ENCODE peak calls at places on chromosomes 11 and 22, in four cellular contexts. X, P, O and W are unnamed samples.
A peak's percentile ranks its signal among the peaks of the same experiment; 100 is the strongest.

GRCh38 chr11:12222099-12222751 is 111.8 kb downstream of the MICAL2 start:
- DNase-seq in X (no peak), P (no peak), O (no peak), W (peak; percentile 70)

GRCh38 chr22:17587631-17588030 is 24.3 kb downstream of the SLC25A18 start:
- DNase-seq in X (peak; percentile 61), P (no peak), O (no peak), W (no peak)

GRCh38 chr11:132821027-132821426 is 711.3 kb downstream of the OPCML start:
- DNase-seq in X (no peak), P (no peak), O (no peak), W (no peak)

GRCh38 chr22:41288245-41288946 is 2.4 kb upstream of the RANGAP1 start:
- DNase-seq in X (no peak), P (no peak), O (no peak), W (no peak)

GRCh38 chr11:2899080-2899783 is 13.7 kb upstream of the CDKN1C start:
- DNase-seq in X (no peak), P (no peak), O (no peak), W (no peak)

GRCh38 chr22:50267591-50268390 is 2.4 kb downstream of the MAPK11 start:
- DNase-seq in X (peak; percentile 90), P (peak; percentile 72), O (peak; percentile 77), W (peak; percentile 63)

GRCh38 chr11:1153951-1154487 is 3.7 kb upstream of the MUC5AC start:
- DNase-seq in X (peak; percentile 90), P (no peak), O (peak; percentile 77), W (peak; percentile 53)

GRCh38 chr11:36313750-36314500 is 17.8 kb downstream of the PRR5L start:
- DNase-seq in X (no peak), P (no peak), O (no peak), W (no peak)

GRCh38 chr11:45100338-45100737 is 46.1 kb upstream of the PRDM11 start:
- DNase-seq in X (no peak), P (peak; percentile 47), O (no peak), W (peak; percentile 27)

GRCh38 chr11:70493891-70494290 is 95.6 kb downstream of the CTTN start:
- DNase-seq in X (peak; percentile 56), P (no peak), O (peak; percentile 32), W (no peak)

GRCh38 chr11:115132829-115133228 is 371.4 kb downstream of the CADM1 start:
- DNase-seq in X (no peak), P (no peak), O (no peak), W (no peak)

GRCh38 chr11:47340980-47341775 is 11.3 kb downstream of the MYBPC3 start:
- DNase-seq in X (no peak), P (no peak), O (no peak), W (no peak)

GRCh38 chr11:15654397-15654915 is 539.7 kb downstream of the INSC start:
- DNase-seq in X (no peak), P (no peak), O (no peak), W (no peak)

GRCh38 chr11:130866831-130867230 is 49.4 kb downstream of the SNX19 start:
- DNase-seq in X (no peak), P (no peak), O (no peak), W (no peak)

GRCh38 chr11:44805152-44805461 is 78.3 kb downstream of the TSPAN18 start:
- DNase-seq in X (no peak), P (no peak), O (no peak), W (no peak)

GRCh38 chr11:60159868-60160267 is 23.0 kb downstream of the MS4A6A start:
- DNase-seq in X (no peak), P (no peak), O (no peak), W (no peak)

GRCh38 chr11:24859801-24860300 is 363.0 kb downstream of the LUZP2 start:
- DNase-seq in X (no peak), P (no peak), O (no peak), W (no peak)

GRCh38 chr22:21816787-21817496 is 50.5 kb downstream of the MAPK1 start:
- DNase-seq in X (no peak), P (no peak), O (no peak), W (no peak)

GRCh38 chr11:14055936-14056335 is 93.4 kb downstream of the SPON1 start:
- DNase-seq in X (no peak), P (no peak), O (no peak), W (no peak)

GRCh38 chr11:31825453-31826391 is 14.6 kb upstream of the PAX6 start:
- DNase-seq in X (no peak), P (peak; percentile 56), O (no peak), W (no peak)

GRCh38 chr22:37100589-37101127 is 8.9 kb downstream of the TMPRSS6 start:
- DNase-seq in X (no peak), P (no peak), O (no peak), W (no peak)

GRCh38 chr11:131637469-131638175 is 267.2 kb downstream of the NTM start:
- DNase-seq in X (no peak), P (no peak), O (no peak), W (no peak)

GRCh38 chr22:20957691-20958440 is 9.2 kb upstream of the AIFM3 start:
- DNase-seq in X (no peak), P (peak; percentile 65), O (no peak), W (peak; percentile 54)

GRCh38 chr11:117039897-117040296 is 58.3 kb downstream of the SIK3 start:
- DNase-seq in X (no peak), P (no peak), O (no peak), W (no peak)

GRCh38 chr11:122004446-122004845 is 111.6 kb downstream of the BLID start:
- DNase-seq in X (no peak), P (no peak), O (no peak), W (no peak)

GRCh38 chr11:43367382-43368178 is 8.9 kb downstream of the TTC17 start:
- DNase-seq in X (no peak), P (no peak), O (no peak), W (no peak)

GRCh38 chr11:128766687-128767086 is 72.8 kb downstream of the FLI1 start:
- DNase-seq in X (no peak), P (no peak), O (no peak), W (no peak)

GRCh38 chr11:133659542-133660201 is 127.4 kb upstream of the OPCML start:
- DNase-seq in X (no peak), P (no peak), O (no peak), W (no peak)

GRCh38 chr22:35192121-35192918 is 65.0 kb upstream of the HMGXB4 start:
- DNase-seq in X (no peak), P (no peak), O (no peak), W (no peak)

GRCh38 chr11:99019676-99020075 is 1.1 kb upstream of the CNTN5 start:
- DNase-seq in X (no peak), P (peak; percentile 9), O (no peak), W (no peak)

GRCh38 chr11:99015634-99016454 is 4.9 kb upstream of the CNTN5 start:
- DNase-seq in X (no peak), P (peak; percentile 67), O (no peak), W (no peak)

GRCh38 chr11:99020324-99021225 is at the start of gene CNTN5:
- DNase-seq in X (peak; percentile 83), P (peak; percentile 85), O (peak; percentile 67), W (peak; percentile 35)
- H3K4me3 ChIP-seq in X (peak within 1 kb of the TSS; percentile 74), P (peak within 1 kb of the TSS; percentile 63), O (peak within 1 kb of the TSS; percentile 39), W (no peak within 1 kb of the TSS)

DNA sequence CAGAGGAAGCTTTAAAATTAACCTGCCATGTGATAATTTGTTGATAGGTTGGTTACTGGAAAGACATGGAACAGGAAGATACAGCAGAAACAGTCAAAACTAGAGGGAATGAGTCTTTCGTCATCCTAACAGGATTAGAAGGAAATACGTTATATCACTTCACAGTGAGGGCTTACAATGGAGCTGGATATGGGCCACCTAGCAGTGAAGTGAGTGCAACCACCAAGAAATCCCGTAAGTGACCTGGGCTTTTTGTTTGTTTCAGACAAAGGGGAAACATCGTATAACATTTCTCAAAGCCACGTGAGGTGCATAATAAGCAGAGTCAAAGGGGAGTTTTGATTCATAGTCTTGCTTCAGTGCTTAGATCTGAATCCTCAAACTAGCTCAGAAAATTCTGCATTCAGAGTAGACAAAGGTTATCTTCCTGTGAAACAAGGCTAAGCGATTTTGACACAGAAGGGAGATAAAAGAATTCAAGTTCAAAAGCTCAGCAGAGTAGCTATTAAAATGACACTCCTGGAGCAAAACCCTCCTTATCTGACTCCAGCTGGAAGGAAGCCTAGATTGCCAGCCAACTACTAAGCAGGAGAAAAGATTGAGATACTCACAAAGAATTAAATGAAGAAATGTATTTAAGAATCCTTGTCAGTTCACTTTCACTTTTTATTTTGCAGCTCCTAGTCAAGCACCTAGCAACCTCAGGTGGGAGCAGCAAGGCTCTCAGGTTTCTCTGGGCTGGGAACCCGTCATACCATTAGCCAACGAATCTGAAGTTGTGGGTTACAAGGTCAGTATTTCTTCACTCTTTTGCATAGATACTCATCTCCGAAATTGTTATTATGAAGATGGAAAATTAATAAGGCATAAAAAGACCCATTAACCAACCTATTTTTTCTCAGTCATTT is 346.4 kb upstream of the ARHGAP42 start:
- DNase-seq in X (no peak), P (no peak), O (no peak), W (no peak)
- H3K4me3 ChIP-seq in X (no peak overlapping the region), P (no peak overlapping the region), O (no peak overlapping the region), W (no peak overlapping the region)

GRCh38 chr22:26588749-26589366 is 1.1 kb downstream of the TPST2 start:
- DNase-seq in X (no peak), P (no peak), O (no peak), W (no peak)

GRCh38 chr22:26589845-26590524 is at the start of gene TPST2:
- DNase-seq in X (peak; percentile 91), P (peak; percentile 89), O (peak; percentile 87), W (peak; percentile 72)

GRCh38 chr22:26589367-26589844 is 526 bp downstream of the TPST2 start:
- DNase-seq in X (peak; percentile 79), P (peak; percentile 54), O (no peak), W (peak; percentile 35)

GRCh38 chr22:26586556-26587325 is 3.2 kb downstream of the TPST2 start:
- DNase-seq in X (no peak), P (no peak), O (no peak), W (no peak)

DNA sequence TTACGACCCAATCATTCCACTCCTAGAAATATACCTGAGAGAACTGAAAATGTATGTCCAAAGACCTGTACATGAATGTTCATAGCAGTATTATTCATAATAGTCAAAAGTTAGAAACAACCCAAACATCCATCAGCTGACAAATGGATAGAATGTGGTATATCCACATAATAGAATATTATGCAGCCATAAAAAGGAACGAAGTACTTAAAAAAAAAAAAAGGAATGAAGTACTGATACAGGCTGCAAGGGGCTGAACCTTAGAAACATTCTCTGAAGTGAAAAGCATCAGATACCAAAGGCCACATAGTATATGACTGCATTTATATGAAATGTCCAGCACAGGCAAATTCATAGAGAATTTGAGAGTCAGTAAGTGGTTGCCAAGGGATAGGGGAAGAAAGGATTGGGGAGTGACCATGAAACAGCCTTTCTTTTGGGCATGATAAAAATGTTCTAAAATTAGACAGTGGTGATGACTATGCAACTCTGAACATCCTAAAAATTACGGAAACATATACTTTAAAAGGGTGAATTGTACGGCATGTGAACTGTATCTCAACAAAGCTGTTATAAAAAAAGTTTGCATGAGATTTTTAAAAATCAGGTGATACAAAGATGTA is 1.8 kb downstream of the TPST2 start:
- DNase-seq in X (no peak), P (no peak), O (no peak), W (no peak)
- H3K4me3 ChIP-seq in X (no peak overlapping the region), P (no peak overlapping the region), O (no peak overlapping the region), W (no peak overlapping the region)

GRCh38 chr22:24983151-24983550 is 30.6 kb downstream of the KIAA1671 start:
- DNase-seq in X (no peak), P (no peak), O (no peak), W (no peak)

GRCh38 chr22:24981656-24982055 is 29.1 kb downstream of the KIAA1671 start:
- DNase-seq in X (no peak), P (no peak), O (no peak), W (no peak)

GRCh38 chr22:24985824-24986214 is 33.3 kb downstream of the KIAA1671 start:
- DNase-seq in X (no peak), P (no peak), O (peak; percentile 73), W (no peak)

GRCh38 chr22:24982301-24983056 is 30.0 kb downstream of the KIAA1671 start:
- DNase-seq in X (no peak), P (no peak), O (no peak), W (no peak)

GRCh38 chr22:24984122-24984521 is 31.6 kb downstream of the KIAA1671 start:
- DNase-seq in X (no peak), P (no peak), O (no peak), W (no peak)
- H3K4me3 ChIP-seq in X (no peak overlapping the region), P (no peak overlapping the region), O (no peak overlapping the region), W (no peak overlapping the region)